ENCODE peak calls at places on chromosome 1, in six cellular contexts. Z is neural crest cell; Y is NCI-H446; L is occipital lobe; W is CD4-positive, CD25-positive, alpha-beta regulatory T cell; M is GOT3. V is an unnamed sample.

GRCh38 chr1:167473761-167474160 is 44.6 kb downstream of the CD247 start:
- DNase-seq in L (no peak), Y (no peak), M (no peak), W (peak; percentile 52), Z (no peak), V (no peak)

GRCh38 chr1:54849219-54850081 is 37.5 kb downstream of the DHCR24 start:
- DNase-seq in W (no peak), Z (no peak), Y (no peak), M (no peak), L (no peak), V (no peak)

GRCh38 chr1:14597343-14598006 is 1.0 kb upstream of the KAZN start:
- DNase-seq in W (no peak), Y (no peak), L (no peak), Z (peak; percentile 8), M (no peak), V (no peak)

GRCh38 chr1:7225711-7226505 is 440.7 kb downstream of the CAMTA1 start:
- DNase-seq in Y (no peak), M (no peak), W (no peak), L (no peak), Z (no peak), V (no peak)

GRCh38 chr1:192793983-192794767 is 14.7 kb upstream of the RGS2 start:
- DNase-seq in L (no peak), Y (no peak), Z (no peak), M (no peak), W (no peak), V (no peak)

GRCh38 chr1:205505791-205506190 is 1.3 kb downstream of the CDK18 start:
- DNase-seq in W (no peak), L (peak; percentile 35), M (no peak), Y (no peak), Z (no peak), V (peak; percentile 32)

GRCh38 chr1:168392958-168393357 is 112.3 kb downstream of the TBX19 start:
- DNase-seq in M (no peak), L (no peak), W (no peak), Y (no peak), Z (no peak), V (no peak)

GRCh38 chr1:170241266-170241851 is 95.6 kb downstream of the NTMT2 start:
- DNase-seq in Z (no peak), W (no peak), Y (no peak), M (no peak), L (no peak), V (no peak)

V was measured in caudate nucleus.